ENCODE peak calls at places on chromosome 19, in five cellular contexts. M, O, K, C and P are unnamed samples.

GRCh38 chr19:19997656-19998268 is 41.5 kb downstream of the ZNF682 start:
- DNase-seq in M (peak), K (no peak), C (peak), O (peak), P (no peak)

GRCh38 chr19:17488593-17489391 is 18.5 kb downstream of the SLC27A1 start:
- DNase-seq in O (peak), K (no peak), C (peak), M (peak), P (no peak)

GRCh38 chr19:41356984-41357739 is 3.4 kb upstream of the TGFB1 start:
- DNase-seq in C (no peak), O (no peak), M (no peak), K (no peak), P (no peak)

GRCh38 chr19:14146789-14147216 is 10.4 kb upstream of the ASF1B start:
- DNase-seq in K (no peak), C (no peak), O (no peak), M (no peak), P (peak)

GRCh38 chr19:14582894-14583340 is at the start of gene CLEC17A:
- DNase-seq in C (no peak), K (no peak), O (no peak), M (no peak), P (no peak)

GRCh38 chr19:3054972-3055740 is 7.1 kb downstream of the TLE5 start:
- DNase-seq in O (no peak), K (no peak), M (no peak), C (no peak), P (no peak)

GRCh38 chr19:35828694-35829301 is 16.2 kb upstream of the PRODH2 start:
- DNase-seq in C (peak), M (peak), K (no peak), O (peak), P (peak)

GRCh38 chr19:16143399-16144215 is at the start of gene HSH2D:
- DNase-seq in K (no peak), O (peak), C (peak), M (peak), P (no peak)

GRCh38 chr19:17469371-17470203 is 737 bp upstream of the SLC27A1 start:
- DNase-seq in C (peak), O (peak), K (peak), M (peak), P (peak)

GRCh38 chr19:16654621-16655020 is 5.3 kb downstream of the SMIM7 start:
- DNase-seq in O (no peak), C (no peak), K (no peak), M (no peak), P (no peak)

GRCh38 chr19:55460670-55461258 is 678 bp downstream of the ISOC2 start:
- DNase-seq in K (peak), M (peak), C (peak), O (peak), P (peak)

GRCh38 chr19:5891938-5892771 is 11.4 kb downstream of the NDUFA11 start:
- DNase-seq in M (no peak), O (peak), K (no peak), C (peak), P (no peak)

GRCh38 chr19:5891572-5891937 is 12.0 kb downstream of the NDUFA11 start:
- DNase-seq in K (no peak), M (no peak), O (no peak), C (no peak), P (no peak)

GRCh38 chr19:5893296-5893903 is 10.2 kb downstream of the NDUFA11 start:
- DNase-seq in C (no peak), M (no peak), K (no peak), O (no peak), P (no peak)

GRCh38 chr19:5893907-5894703 is 9.5 kb downstream of the NDUFA11 start:
- DNase-seq in K (no peak), M (peak), O (peak), C (no peak), P (no peak)

DNA sequence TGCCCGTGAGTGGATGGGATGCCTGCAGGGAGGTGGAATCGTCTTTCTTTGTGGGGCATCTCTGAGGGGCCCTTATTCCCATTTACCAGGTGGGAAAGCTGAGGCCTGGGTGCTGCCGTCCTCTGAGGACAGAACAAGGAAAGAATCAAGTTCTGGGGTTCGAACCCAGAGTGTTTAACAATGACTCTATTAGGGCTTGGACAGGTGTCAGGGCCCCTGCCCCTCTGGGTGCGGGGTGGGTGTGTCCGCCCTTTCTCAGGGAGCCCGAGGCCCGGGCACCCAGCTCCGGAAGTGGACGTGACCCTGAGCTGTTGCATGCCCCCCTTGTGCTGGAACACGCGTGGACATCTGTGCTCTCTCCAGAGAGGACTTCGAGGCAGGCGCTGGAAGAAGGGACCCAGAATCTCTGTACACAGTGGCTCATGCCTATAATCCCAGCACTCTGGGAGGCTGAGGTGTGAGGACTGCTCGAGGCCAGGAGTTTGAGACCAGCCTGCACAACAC is 10.8 kb downstream of the NDUFA11 start:
- DNase-seq in O (no peak), C (no peak), M (no peak), K (no peak), P (no peak)
- TF ChIP-seq CTCF in O (no peak), C (no peak), M (no peak), K (no peak), P (no peak)

GRCh38 chr19:49855676-49856573 is 5.0 kb downstream of the PTOV1 start:
- DNase-seq in M (no peak), K (no peak), O (peak), C (no peak), P (no peak)

GRCh38 chr19:49856574-49857021 is 5.6 kb downstream of the PTOV1 start:
- DNase-seq in C (no peak), O (peak), M (no peak), K (no peak), P (no peak)

GRCh38 chr19:49857834-49858590 is 7.1 kb downstream of the PTOV1 start:
- DNase-seq in M (no peak), O (peak), C (no peak), K (no peak), P (no peak)

GRCh38 chr19:49858591-49858985 is 7.6 kb downstream of the PTOV1 start:
- DNase-seq in M (no peak), C (no peak), O (peak), K (no peak), P (no peak)

GRCh38 chr19:49857061-49857833 is 6.3 kb downstream of the PTOV1 start:
- DNase-seq in O (peak), M (no peak), K (no peak), C (no peak), P (no peak)
- H3K27ac ChIP-seq in O (no peak), M (no peak), K (peak), C (no peak), P (peak)

GRCh38 chr19:9500796-9501195 is 2.4 kb upstream of the ZNF560 start:
- DNase-seq in K (no peak), O (no peak), C (no peak), M (no peak), P (no peak)

GRCh38 chr19:9494096-9494495 is 4.3 kb downstream of the ZNF560 start:
- DNase-seq in K (no peak), M (no peak), C (no peak), O (no peak), P (no peak)

DNA sequence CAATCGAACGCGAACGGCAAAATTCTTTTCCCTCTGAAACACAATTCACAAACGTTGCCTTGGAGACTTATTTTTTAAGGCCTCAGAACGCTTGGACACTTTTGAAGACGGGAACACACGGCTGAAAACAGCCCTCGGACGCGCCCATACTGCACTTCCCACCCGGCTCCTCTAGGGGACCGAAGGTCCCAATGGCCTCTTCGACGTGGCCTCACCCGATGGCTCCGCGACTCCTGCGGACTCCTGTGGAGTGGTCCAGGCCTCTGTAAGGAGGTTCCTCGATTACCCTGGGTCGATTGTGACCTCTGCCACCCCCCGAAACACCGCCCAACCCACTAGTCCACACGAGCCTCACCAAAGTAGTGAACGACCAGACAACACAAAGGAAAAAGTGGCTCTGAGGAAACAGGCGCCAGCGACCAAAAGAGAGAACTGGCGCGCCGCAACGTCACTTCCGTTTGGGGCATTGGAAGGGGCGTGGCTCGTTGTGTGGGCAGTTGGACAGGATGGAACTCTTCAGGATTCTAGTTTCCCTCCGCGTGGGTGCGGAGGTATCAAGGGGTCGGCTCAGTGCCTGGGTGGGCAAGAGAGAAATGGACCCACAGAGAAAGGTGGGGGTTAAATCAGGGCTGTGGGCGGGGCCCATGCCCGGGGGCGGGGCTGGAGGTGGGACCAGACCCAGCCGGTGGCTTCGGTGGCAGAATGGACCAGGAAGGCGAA is at the start of gene ZNF560:
- DNase-seq in K (no peak), M (no peak), O (no peak), C (no peak), P (no peak)
- H3K4me3 ChIP-seq in K (peak), M (no peak), O (no peak), C (no peak), P (peak)

GRCh38 chr19:45276284-45276687 is 25.2 kb downstream of the MARK4 start:
- DNase-seq in O (no peak), K (no peak), C (peak), M (no peak), P (no peak)

GRCh38 chr19:45279587-45280192 is 28.6 kb downstream of the MARK4 start:
- DNase-seq in M (no peak), O (no peak), C (no peak), K (no peak), P (no peak)

GRCh38 chr19:45275370-45275971 is 24.4 kb downstream of the MARK4 start:
- DNase-seq in O (no peak), M (no peak), K (no peak), C (no peak), P (no peak)

GRCh38 chr19:45280471-45280961 is 29.4 kb downstream of the MARK4 start:
- DNase-seq in O (no peak), C (no peak), M (no peak), K (no peak), P (no peak)

GRCh38 chr19:45278087-45278486 is 27.0 kb downstream of the MARK4 start:
- DNase-seq in K (no peak), M (no peak), C (no peak), O (no peak), P (no peak)
- TF ChIP-seq CTCF in K (no peak), M (no peak), C (no peak), O (no peak), P (no peak)

DNA sequence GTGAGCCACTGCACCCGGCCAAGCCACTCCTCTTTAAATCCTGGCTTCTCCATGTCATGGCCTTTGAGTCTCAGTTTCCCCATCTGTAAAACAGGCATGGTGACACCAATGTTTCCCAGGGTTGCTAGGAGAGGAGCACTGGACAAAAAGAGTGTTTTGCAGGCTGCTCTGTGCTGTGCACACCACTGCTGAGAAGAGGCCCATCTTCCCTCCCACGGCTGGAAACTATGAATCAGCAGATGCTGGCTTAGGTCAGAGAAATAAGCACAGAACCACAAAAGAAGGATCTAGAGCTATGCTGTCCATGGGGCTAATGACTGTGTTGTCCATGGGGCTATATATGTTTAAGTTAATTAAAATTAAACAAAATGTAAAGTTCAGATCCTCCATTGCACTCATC is 37.2 kb downstream of the TSHZ3 start:
- DNase-seq in O (peak), K (no peak), C (no peak), M (no peak), P (peak)
- H3K27ac ChIP-seq in O (no peak), K (peak), C (no peak), M (no peak), P (peak)

GRCh38 chr19:32976223-32976805 is 4.3 kb downstream of the FAAP24 start:
- DNase-seq in O (peak), K (no peak), M (peak), C (peak), P (no peak)

GRCh38 chr19:32969549-32969948 is 2.2 kb downstream of the CEP89 start:
- DNase-seq in C (no peak), M (no peak), K (no peak), O (no peak), P (no peak)

GRCh38 chr19:32971012-32971595 is 654 bp downstream of the CEP89 start:
- DNase-seq in C (no peak), O (no peak), K (no peak), M (no peak), P (no peak)

GRCh38 chr19:32966750-32967149 is 5.0 kb downstream of the CEP89 start:
- DNase-seq in K (no peak), C (no peak), M (no peak), O (no peak), P (no peak)

GRCh38 chr19:32971715-32972540 is at the start of the genes CEP89 and FAAP24:
- DNase-seq in M (peak), O (peak), C (peak), K (peak), P (peak)
- H3K4me3 ChIP-seq in M (peak), O (peak), C (peak), K (peak), P (peak)

GRCh38 chr19:4198467-4199126 is 16.1 kb downstream of the ANKRD24 start:
- DNase-seq in C (no peak), K (no peak), O (no peak), M (no peak), P (no peak)

GRCh38 chr19:4196587-4197148 is 14.2 kb downstream of the ANKRD24 start:
- DNase-seq in C (no peak), K (no peak), O (no peak), M (no peak), P (no peak)

GRCh38 chr19:4197228-4197624 is 14.7 kb downstream of the ANKRD24 start:
- DNase-seq in O (no peak), M (no peak), K (no peak), C (no peak), P (no peak)

GRCh38 chr19:4196009-4196408 is 13.5 kb downstream of the ANKRD24 start:
- DNase-seq in K (no peak), M (no peak), O (no peak), C (no peak), P (no peak)

DNA sequence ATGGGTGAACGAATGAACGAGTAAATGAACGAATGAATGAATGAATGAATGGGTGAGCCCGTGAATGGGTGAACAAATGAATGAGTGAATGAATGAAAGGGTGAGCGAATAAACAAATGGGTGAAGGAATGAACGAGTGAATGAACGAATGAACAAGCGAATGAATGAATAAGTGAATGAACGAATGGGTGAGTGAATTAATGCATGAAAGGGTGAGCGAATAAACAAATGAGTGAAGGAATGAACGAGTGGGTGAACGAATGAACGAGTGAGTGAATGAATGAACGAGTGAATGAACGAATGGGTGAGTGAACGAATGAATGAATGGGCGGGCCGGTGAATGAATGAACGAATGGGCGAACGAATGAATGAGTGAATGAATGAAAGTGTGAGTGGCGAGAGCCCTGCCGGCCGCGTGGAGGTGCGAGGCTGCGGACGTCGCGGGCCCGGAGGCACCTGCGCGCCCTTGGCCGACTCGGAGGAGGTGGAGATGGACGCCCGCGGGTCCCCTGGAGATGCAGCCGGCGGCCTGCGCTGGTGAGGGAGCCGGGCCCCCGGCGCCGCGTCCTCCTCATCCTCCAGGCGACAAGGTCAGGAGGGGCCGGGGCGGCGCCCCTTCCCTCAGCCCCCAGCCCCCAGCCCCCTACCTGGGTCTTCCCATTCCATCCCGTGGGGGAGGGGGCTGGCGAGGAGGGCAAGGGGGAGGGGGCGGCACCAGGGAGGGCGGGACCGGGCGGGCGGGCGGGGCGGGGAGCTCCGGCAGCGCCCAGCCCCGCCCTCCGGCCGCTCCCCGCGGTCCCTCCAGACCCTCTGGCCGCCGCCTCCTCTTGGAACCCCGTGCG is 15.4 kb downstream of the ANKRD24 start:
- DNase-seq in K (no peak), C (no peak), M (no peak), O (no peak), P (no peak)
- TF ChIP-seq CTCF in K (no peak), C (no peak), M (no peak), O (no peak), P (no peak)

GRCh38 chr19:38715540-38715939 is 28.7 kb downstream of the CAPN12 start:
- DNase-seq in C (peak), K (no peak), M (peak), O (no peak), P (no peak)
- H3K27ac ChIP-seq in C (peak), K (peak), M (peak), O (no peak), P (peak)